ENCODE peak calls at places on chromosomes 12 and 14, in nine cellular contexts. N is IMR-90; U is AG04450; M is breast epithelium; P is cardiac muscle cell; F is thyroid gland; B is CD8-positive, alpha-beta T cell; G is colonic mucosa; D is pancreas. Z is an unnamed sample.

GRCh38 chr14:69504775-69505174 is 20.2 kb downstream of the PLEKHD1 start:
- DNase-seq in B (no peak), N (no peak), F (no peak), U (no peak), P (no peak), M (no peak), D (no peak), G (no peak), Z (no peak)

GRCh38 chr12:15796493-15797141 is 7.4 kb upstream of the EPS8 start:
- DNase-seq in G (no peak), P (no peak), D (no peak), U (no peak), B (no peak), N (peak; percentile 72), M (no peak), F (no peak), Z (no peak)

GRCh38 chr12:68334136-68334535 is 2.0 kb upstream of the MDM1 start:
- DNase-seq in B (peak; percentile 9), P (no peak), G (peak; percentile 32), U (no peak), D (no peak), F (no peak), M (no peak), N (no peak), Z (no peak)

GRCh38 chr14:103679351-103679750 is 35.9 kb downstream of the XRCC3 start:
- DNase-seq in F (peak; percentile 67), N (no peak), U (no peak), P (peak; percentile 38), M (no peak), G (peak; percentile 38), D (no peak), B (peak; percentile 49), Z (peak; percentile 22)

GRCh38 chr12:132523576-132524331 is 33.8 kb downstream of the FBRSL1 start:
- DNase-seq in M (peak; percentile 41), U (no peak), N (peak; percentile 24), F (peak; percentile 73), B (peak; percentile 81), P (peak; percentile 51), D (peak; percentile 78), G (peak; percentile 77), Z (peak; percentile 71)

GRCh38 chr14:55427439-55427838 is 13.0 kb downstream of the TBPL2 start:
- DNase-seq in U (no peak), F (no peak), P (no peak), B (no peak), M (no peak), N (no peak), D (no peak), G (no peak), Z (no peak)

GRCh38 chr12:55705802-55706402 is 1.8 kb downstream of the ITGA7 start:
- DNase-seq in D (no peak), N (no peak), G (peak; percentile 32), B (no peak), F (no peak), P (no peak), M (no peak), U (no peak), Z (no peak)

GRCh38 chr14:105401699-105402098 is 3.4 kb downstream of the TEX22 start:
- DNase-seq in D (no peak), N (no peak), F (no peak), U (no peak), B (no peak), P (no peak), M (no peak), G (no peak), Z (no peak)

GRCh38 chr12:114313910-114314309 is 92.0 kb downstream of the TBX5 start:
- DNase-seq in U (no peak), N (no peak), P (no peak), F (no peak), G (no peak), B (no peak), M (no peak), D (no peak), Z (no peak)

GRCh38 chr12:9811651-9812050 is 15.6 kb upstream of the KLRF1 start:
- DNase-seq in U (no peak), G (no peak), B (no peak), N (no peak), P (no peak), M (no peak), F (no peak), D (no peak), Z (no peak)

GRCh38 chr12:113388351-113388750 is 15.3 kb downstream of the SDS start:
- DNase-seq in M (no peak), U (no peak), D (no peak), G (no peak), N (no peak), F (no peak), B (no peak), P (no peak), Z (no peak)

GRCh38 chr12:4997939-4998338 is 45.7 kb upstream of the KCNA5 start:
- DNase-seq in G (no peak), P (peak; percentile 72), N (peak; percentile 83), M (no peak), D (no peak), F (no peak), B (no peak), U (peak; percentile 39), Z (no peak)

GRCh38 chr14:95362180-95362494 is 42.4 kb upstream of the CLMN start:
- DNase-seq in B (no peak), P (no peak), D (no peak), G (no peak), M (peak; percentile 31), N (no peak), U (no peak), F (no peak), Z (no peak)

GRCh38 chr14:69138189-69138535 is 14.8 kb downstream of the DCAF5 start:
- DNase-seq in F (no peak), P (peak; percentile 92), D (no peak), U (no peak), N (peak; percentile 71), B (no peak), G (no peak), M (no peak), Z (no peak)

GRCh38 chr12:43883748-43884147 is 47.9 kb downstream of the TMEM117 start:
- DNase-seq in U (no peak), B (no peak), F (peak; percentile 23), P (no peak), N (no peak), G (no peak), M (no peak), D (no peak), Z (no peak)

GRCh38 chr12:124461241-124461673 is 106.2 kb downstream of the NCOR2 start:
- DNase-seq in U (no peak), M (no peak), N (no peak), G (no peak), P (no peak), B (no peak), F (no peak), D (no peak), Z (no peak)

GRCh38 chr12:115375188-115375991 is 691.4 kb upstream of the TBX3 start:
- DNase-seq in B (no peak), M (no peak), N (peak; percentile 81), P (peak; percentile 71), D (no peak), F (no peak), G (no peak), U (no peak), Z (no peak)

GRCh38 chr12:126443977-126444376 is 1378.7 kb downstream of the AACS start:
- DNase-seq in G (no peak), N (no peak), P (no peak), M (no peak), F (no peak), U (no peak), B (no peak), D (no peak), Z (no peak)

GRCh38 chr14:39665084-39665483 is 232.9 kb upstream of the FBXO33 start:
- DNase-seq in B (no peak), F (no peak), M (no peak), G (no peak), D (no peak), P (no peak), N (no peak), U (no peak), Z (no peak)

DNA sequence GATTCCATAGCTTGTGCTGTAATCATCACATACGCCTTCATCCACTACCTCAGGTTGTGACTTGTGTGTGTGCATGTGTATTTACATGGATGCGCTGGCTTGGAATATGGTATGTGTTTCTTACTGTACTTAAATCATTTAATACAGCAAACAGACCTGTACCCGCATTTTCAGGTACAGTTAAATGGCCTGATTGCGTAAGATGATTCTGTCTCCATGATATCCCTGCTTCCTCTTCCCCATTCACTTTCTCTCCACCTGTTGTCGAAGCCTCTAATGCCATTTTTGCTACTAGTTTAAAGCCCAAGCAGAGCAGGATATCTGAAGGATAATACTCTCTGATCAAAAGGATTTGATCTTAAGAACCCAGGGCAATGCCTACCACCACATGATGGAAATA is 78.5 kb downstream of the HELB start:
- DNase-seq in P (no peak), D (no peak), B (no peak), G (no peak), M (no peak), N (no peak), F (no peak), U (no peak), Z (no peak)
- TF ChIP-seq CTCF in P (no peak), D (no peak), B (no peak), G (no peak), M (no peak), N (no peak), F (no peak), U (no peak), Z (no peak)

DNA sequence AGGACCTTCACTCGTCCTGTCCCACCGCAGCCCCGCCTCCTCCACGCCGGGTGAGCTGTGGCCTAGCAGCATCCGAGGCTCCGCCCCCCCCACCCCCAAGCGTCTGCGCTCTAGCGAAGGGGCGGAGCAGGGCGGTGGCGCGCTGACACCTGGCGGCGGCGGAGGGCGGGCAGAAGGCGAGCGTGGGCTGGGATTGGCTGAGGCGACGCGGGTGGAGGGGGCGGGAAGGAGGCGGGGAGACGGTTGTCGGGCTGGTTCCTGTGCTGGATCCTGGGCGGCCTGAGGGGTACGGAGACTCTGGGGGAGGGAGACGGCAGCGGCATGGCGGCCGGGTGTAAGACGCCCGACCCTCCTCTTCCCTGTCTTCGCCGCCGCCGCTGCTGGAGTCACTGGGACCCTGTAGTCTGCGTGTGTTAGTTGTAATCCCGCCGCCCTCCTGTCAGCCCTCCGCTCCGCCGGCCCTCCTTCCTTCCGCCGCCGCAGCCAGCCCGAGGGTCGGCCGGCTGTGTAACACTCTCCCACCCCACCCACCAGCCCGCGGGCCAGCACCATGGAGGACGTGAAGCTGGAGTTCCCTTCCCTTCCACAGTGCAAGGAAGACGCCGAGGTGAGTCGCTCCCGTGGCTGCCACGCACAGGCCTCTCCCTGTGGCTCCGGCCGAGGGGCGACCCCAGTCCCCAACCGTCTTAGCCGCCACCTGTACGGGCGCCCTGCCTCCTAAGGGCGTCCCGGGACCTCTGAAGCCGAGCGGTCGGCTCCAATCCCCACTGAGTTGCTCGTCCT is at the start of gene STYX:
- DNase-seq in U (peak; percentile 94), N (peak; percentile 96), G (peak; percentile 99), D (peak; percentile 99), F (peak; percentile 100), M (peak; percentile 98), P (peak; percentile 99), B (peak; percentile 97), Z (peak; percentile 96)
- H3K27ac ChIP-seq in U (peak within 1 kb of the TSS; percentile 57), N (peak within 1 kb of the TSS; percentile 65), G (peak within 1 kb of the TSS; percentile 77), D (peak within 1 kb of the TSS; percentile 83), F (peak within 1 kb of the TSS; percentile 54), M (peak within 1 kb of the TSS; percentile 90), P (peak within 1 kb of the TSS; percentile 86), B (peak within 1 kb of the TSS; percentile 86), Z (peak within 1 kb of the TSS; percentile 89)

GRCh38 chr12:102966200-102966941 is 8.9 kb downstream of the ASCL1 start:
- DNase-seq in M (no peak), N (no peak), P (no peak), G (no peak), D (no peak), B (no peak), U (no peak), F (no peak), Z (no peak)
- H3K27me3 ChIP-seq in M (peaks cover 49% of the 10 kb centered on the region), N (peaks cover 17% of the 10 kb centered on the region), P (peaks cover 100% of the 10 kb centered on the region), G (peaks cover 50% of the 10 kb centered on the region), D (peaks cover 15% of the 10 kb centered on the region), B (peaks cover 25% of the 10 kb centered on the region), U (peaks cover 19% of the 10 kb centered on the region), F (peaks cover 28% of the 10 kb centered on the region), Z (peaks cover 62% of the 10 kb centered on the region)

GRCh38 chr12:116426391-116427136 is 132.6 kb upstream of the MAP1LC3B2 start:
- DNase-seq in N (peak; percentile 98), D (peak; percentile 20), P (peak; percentile 99), F (no peak), B (no peak), M (peak; percentile 84), G (no peak), U (peak; percentile 89), Z (no peak)
- TF ChIP-seq CTCF in N (peak; percentile 63), D (no peak), P (peak; percentile 72), F (no peak), B (no peak), M (peak; percentile 39), G (no peak), U (peak; percentile 61), Z (no peak)

Z was measured in CD4-positive, alpha-beta T cell.